ENCODE peak calls at places on chromosome X, in eight cellular contexts. Y is GM23338, L is stomach, C is spleen, J is Panc1, P is HCT116, F is breast epithelium, M is GM12878. Z is an unnamed sample.

GRCh38 chrX:107753186-107753585 is 22.4 kb downstream of the TSC22D3 start:
- DNase-seq in Y (no peak), L (no peak), C (no peak), J (no peak), P (no peak), F (no peak), M (no peak), Z (no peak)

GRCh38 chrX:45400380-45400779 is 199.7 kb upstream of the DIPK2B start:
- DNase-seq in Y (peak; percentile 44), L (no peak), C (no peak), J (no peak), P (no peak), F (no peak), M (no peak), Z (no peak)

GRCh38 chrX:140439455-140439854 is 65.4 kb downstream of the SOX3 start:
- DNase-seq in Y (peak; percentile 84), L (peak; percentile 48), C (peak; percentile 74), J (no peak), P (no peak), F (no peak), M (no peak), Z (no peak)

GRCh38 chrX:10518073-10518472 is 102.3 kb downstream of the MID1 start:
- DNase-seq in Y (no peak), L (no peak), C (no peak), J (no peak), P (no peak), F (no peak), M (no peak), Z (no peak)

GRCh38 chrX:86148024-86148511 is at the start of gene DACH2:
- DNase-seq in Y (peak; percentile 82), L (peak; percentile 78), C (peak; percentile 83), J (no peak), P (no peak), F (peak; percentile 67), M (no peak), Z (no peak)

GRCh38 chrX:152902502-152902820 is 4.6 kb downstream of the ZNF185 start:
- DNase-seq in Y (no peak), L (no peak), C (peak; percentile 25), J (no peak), P (no peak), F (no peak), M (no peak), Z (no peak)

GRCh38 chrX:118251251-118251650 is 94.7 kb upstream of the WDR44 start:
- DNase-seq in Y (no peak), L (no peak), C (no peak), J (no peak), P (no peak), F (no peak), M (no peak), Z (no peak)

GRCh38 chrX:74804574-74804973 is 120.7 kb downstream of the NEXMIF start:
- DNase-seq in Y (peak; percentile 2), L (no peak), C (no peak), J (no peak), P (no peak), F (no peak), M (no peak), Z (no peak)

GRCh38 chrX:5976332-5976731 is 252.3 kb downstream of the NLGN4X start:
- DNase-seq in Y (no peak), L (no peak), C (no peak), J (no peak), P (no peak), F (no peak), M (no peak), Z (no peak)

GRCh38 chrX:45952030-45952429 is 593.2 kb downstream of the ZNF674 start:
- DNase-seq in Y (peak; percentile 19), L (no peak), C (no peak), J (no peak), P (no peak), F (no peak), M (no peak), Z (no peak)

GRCh38 chrX:10938371-10938982 is 172.7 kb upstream of the HCCS start:
- DNase-seq in Y (no peak), L (no peak), C (no peak), J (no peak), P (no peak), F (no peak), M (no peak), Z (no peak)

GRCh38 chrX:46770006-46770816 is 11.3 kb upstream of the SLC9A7 start:
- DNase-seq in Y (no peak), L (no peak), C (no peak), J (no peak), P (no peak), F (no peak), M (no peak), Z (no peak)

GRCh38 chrX:20547649-20548051 is 280.9 kb upstream of the RPS6KA3 start:
- DNase-seq in Y (no peak), L (no peak), C (no peak), J (no peak), P (no peak), F (no peak), M (no peak), Z (no peak)

GRCh38 chrX:48794993-48795501 is 6.8 kb upstream of the HDAC6 start:
- DNase-seq in Y (no peak), L (no peak), C (no peak), J (no peak), P (no peak), F (no peak), M (no peak), Z (no peak)

GRCh38 chrX:107978707-107979307 is 3.4 kb downstream of the TEX13B start:
- DNase-seq in Y (peak; percentile 62), L (no peak), C (no peak), J (no peak), P (peak; percentile 12), F (no peak), M (no peak), Z (no peak)

GRCh38 chrX:141320801-141321200 is 78.5 kb upstream of the SPANXC start:
- DNase-seq in Y (no peak), L (no peak), C (no peak), J (no peak), P (no peak), F (no peak), M (no peak), Z (no peak)

GRCh38 chrX:32533848-32534247 is 677.5 kb downstream of the DMD start:
- DNase-seq in Y (no peak), L (no peak), C (no peak), J (no peak), P (no peak), F (no peak), M (no peak), Z (no peak)

GRCh38 chrX:56763556-56764152 is 34.6 kb downstream of the NBDY start:
- DNase-seq in Y (peak; percentile 3), L (peak; percentile 82), C (peak; percentile 90), J (no peak), P (no peak), F (no peak), M (no peak), Z (no peak)

GRCh38 chrX:23008431-23009099 is 8.8 kb downstream of the DDX53 start:
- DNase-seq in Y (peak; percentile 58), L (no peak), C (no peak), J (peak; percentile 2), P (peak; percentile 6), F (no peak), M (no peak), Z (no peak)

GRCh38 chrX:130896026-130896425 is 7.0 kb downstream of the ENOX2 start:
- DNase-seq in Y (no peak), L (no peak), C (no peak), J (no peak), P (no peak), F (no peak), M (no peak), Z (no peak)

GRCh38 chrX:23786268-23786815 is 3.4 kb downstream of the SAT1 start:
- DNase-seq in Y (no peak), L (no peak), C (no peak), J (no peak), P (no peak), F (no peak), M (no peak), Z (no peak)

GRCh38 chrX:34426334-34426733 is 230.8 kb downstream of the TMEM47 start:
- DNase-seq in Y (peak; percentile 48), L (no peak), C (no peak), J (no peak), P (no peak), F (no peak), M (no peak), Z (no peak)

GRCh38 chrX:49915352-49916222 is 6.8 kb upstream of the CLCN5 start:
- DNase-seq in Y (peak; percentile 59), L (peak; percentile 50), C (no peak), J (peak; percentile 45), P (peak; percentile 40), F (no peak), M (no peak), Z (no peak)

DNA sequence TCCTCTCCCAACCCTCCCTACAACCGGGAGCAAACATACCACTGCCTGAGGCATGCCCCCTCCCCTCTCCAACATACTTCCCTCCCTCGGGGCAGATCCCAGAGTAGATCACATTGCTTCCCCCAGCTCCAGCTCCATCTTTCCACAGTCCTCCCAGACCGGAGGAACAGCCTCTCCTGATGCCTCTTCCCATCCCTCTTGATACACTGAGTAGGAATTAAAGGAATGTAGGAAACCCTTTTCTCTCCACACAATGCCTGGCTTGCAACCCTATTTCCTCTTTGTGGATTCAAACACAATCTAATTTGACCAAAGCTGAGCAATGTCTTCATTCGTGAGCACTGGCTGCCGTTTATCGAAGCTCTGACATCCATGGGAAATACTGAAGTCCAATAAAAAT is 339.8 kb downstream of the BCOR start:
- DNase-seq in Y (no peak), L (no peak), C (no peak), J (no peak), P (no peak), F (no peak), M (no peak), Z (no peak)
- H3K4me1 ChIP-seq in Y (no peaks in the 10 kb centered on the region), L (peaks cover 35% of the 10 kb centered on the region), C (no peaks in the 10 kb centered on the region), J (peaks cover 14% of the 10 kb centered on the region), P (peaks cover 28% of the 10 kb centered on the region), F (no peaks in the 10 kb centered on the region), M (no peaks in the 10 kb centered on the region), Z (peaks cover 46% of the 10 kb centered on the region)

GRCh38 chrX:132488819-132489255 is at the start of gene MBNL3:
- DNase-seq in Y (peak; percentile 64), L (peak; percentile 59), C (peak; percentile 93), J (no peak), P (no peak), F (peak; percentile 55), M (no peak), Z (no peak)
- TF ChIP-seq POLR2AphosphoS5 in Y (no peak), L (peak; percentile 20), C (peak; percentile 80), J (no peak), P (no peak), F (no peak), M (peak; percentile 71), Z (no peak)

GRCh38 chrX:129755779-129756650 is 17.2 kb downstream of the XPNPEP2 start:
- DNase-seq in Y (peak; percentile 55), L (no peak), C (peak; percentile 79), J (no peak), P (no peak), F (no peak), M (no peak), Z (no peak)
- TF ChIP-seq CTCF in Y (peak; percentile 67), L (no peak), C (no peak), J (peak; percentile 11), P (no peak), F (no peak), M (peak; percentile 48), Z (no peak)

DNA sequence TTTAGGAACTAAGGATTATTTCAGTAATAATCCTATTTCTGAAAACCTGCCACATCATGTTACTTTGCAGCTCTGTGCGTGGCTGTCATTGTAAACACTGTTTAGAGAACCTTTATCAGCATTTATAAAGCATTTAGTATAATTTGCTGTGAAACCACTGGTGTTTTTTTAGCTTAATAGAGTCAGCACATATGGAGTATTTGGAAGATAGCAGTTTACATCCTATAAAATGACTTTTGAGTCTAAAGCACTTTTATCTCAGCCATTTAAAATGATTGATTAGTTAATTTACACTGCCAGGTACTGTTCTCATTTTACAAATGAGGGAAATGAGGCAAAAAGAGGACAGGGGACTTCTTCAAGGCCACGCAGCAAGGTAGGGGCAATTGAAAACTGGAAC is 181.7 kb downstream of the FRMPD4 start:
- DNase-seq in Y (no peak), L (no peak), C (no peak), J (no peak), P (no peak), F (no peak), M (no peak), Z (no peak)
- H3K4me1 ChIP-seq in Y (peaks cover 18% of the 10 kb centered on the region), L (no peaks in the 10 kb centered on the region), C (no peaks in the 10 kb centered on the region), J (no peaks in the 10 kb centered on the region), P (no peaks in the 10 kb centered on the region), F (no peaks in the 10 kb centered on the region), M (no peaks in the 10 kb centered on the region), Z (no peaks in the 10 kb centered on the region)

Z was measured in esophagus muscularis mucosa.